ENCODE peak calls at places on chromosome 20, in four cellular contexts. N is SK-N-SH, T is K562, B is H1. W is an unnamed sample.

GRCh38 chr20:63835031-63835858 is 4.2 kb upstream of the ZBTB46 start:
- DNase-seq in N (peak; percentile 90), T (peak; percentile 87), B (peak; percentile 88), W (peak; percentile 88)

GRCh38 chr20:57870597-57871236 is 160.9 kb upstream of the PMEPA1 start:
- DNase-seq in N (no peak), T (no peak), B (peak; percentile 35), W (no peak)

GRCh38 chr20:7492257-7492656 is 448.0 kb downstream of the HAO1 start:
- DNase-seq in N (no peak), T (no peak), B (no peak), W (no peak)

GRCh38 chr20:63706852-63707557 is 771 bp downstream of the ARFRP1 start:
- DNase-seq in N (peak; percentile 70), T (peak; percentile 65), B (peak; percentile 67), W (peak; percentile 63)

GRCh38 chr20:63080811-63081210 is 74.0 kb upstream of the BHLHE23 start:
- DNase-seq in N (no peak), T (no peak), B (no peak), W (no peak)

GRCh38 chr20:21534453-21534852 is 20.6 kb upstream of the NKX2-2 start:
- DNase-seq in N (no peak), T (no peak), B (no peak), W (no peak)

GRCh38 chr20:63102720-63103375 is 96.1 kb upstream of the BHLHE23 start:
- DNase-seq in N (peak; percentile 61), T (no peak), B (no peak), W (peak; percentile 40)

GRCh38 chr20:46004813-46005505 is 3.7 kb upstream of the MMP9 start:
- DNase-seq in N (no peak), T (no peak), B (no peak), W (peak; percentile 43)

GRCh38 chr20:2387180-2387577 is 6.5 kb downstream of the TGM6 start:
- DNase-seq in N (peak; percentile 44), T (peak; percentile 63), B (peak; percentile 86), W (peak; percentile 73)

GRCh38 chr20:56859751-56860366 is 230.8 kb downstream of the TFAP2C start:
- DNase-seq in N (no peak), T (no peak), B (peak; percentile 56), W (peak; percentile 40)

GRCh38 chr20:609371-609964 is 641 bp downstream of the TCF15 start:
- DNase-seq in N (peak; percentile 75), T (no peak), B (peak; percentile 60), W (peak; percentile 27)

GRCh38 chr20:36305602-36306556 is at the start of gene DLGAP4:
- DNase-seq in N (peak; percentile 91), T (no peak), B (peak; percentile 65), W (peak; percentile 39)

GRCh38 chr20:44961868-44962267 is 1.7 kb upstream of the TOMM34 start:
- DNase-seq in N (peak; percentile 43), T (no peak), B (no peak), W (no peak)

GRCh38 chr20:17570347-17571152 is 675 bp downstream of the DSTN start:
- DNase-seq in N (peak; percentile 81), T (peak; percentile 42), B (peak; percentile 64), W (peak; percentile 44)

GRCh38 chr20:43387737-43388136 is 70.0 kb upstream of the SRSF6 start:
- DNase-seq in N (no peak), T (no peak), B (no peak), W (no peak)
- TF ChIP-seq TEAD4 in N (no peak), T (no peak), B (no peak), W (no peak)

GRCh38 chr20:49505518-49505917 is 23.1 kb upstream of the KCNB1 start:
- DNase-seq in N (peak; percentile 78), T (no peak), B (peak; percentile 75), W (peak; percentile 66)
- TF ChIP-seq TEAD4 in N (no peak), T (no peak), B (no peak), W (no peak)

GRCh38 chr20:9180480-9181257 is 111.8 kb downstream of the PLCB4 start:
- DNase-seq in N (no peak), T (no peak), B (no peak), W (no peak)
- TF ChIP-seq TEAD4 in N (no peak), T (no peak), B (no peak), W (no peak)

GRCh38 chr20:54476336-54476928 is 1.0 kb downstream of the DOK5 start:
- DNase-seq in N (no peak), T (no peak), B (no peak), W (peak; percentile 16)

GRCh38 chr20:54479138-54479906 is 3.9 kb downstream of the DOK5 start:
- DNase-seq in N (peak; percentile 8), T (no peak), B (no peak), W (peak; percentile 32)

GRCh38 chr20:54477134-54477533 is 1.7 kb downstream of the DOK5 start:
- DNase-seq in N (no peak), T (no peak), B (no peak), W (no peak)

GRCh38 chr20:54475334-54476287 is at the start of gene DOK5:
- DNase-seq in N (peak; percentile 24), T (no peak), B (peak; percentile 80), W (peak; percentile 52)

DNA sequence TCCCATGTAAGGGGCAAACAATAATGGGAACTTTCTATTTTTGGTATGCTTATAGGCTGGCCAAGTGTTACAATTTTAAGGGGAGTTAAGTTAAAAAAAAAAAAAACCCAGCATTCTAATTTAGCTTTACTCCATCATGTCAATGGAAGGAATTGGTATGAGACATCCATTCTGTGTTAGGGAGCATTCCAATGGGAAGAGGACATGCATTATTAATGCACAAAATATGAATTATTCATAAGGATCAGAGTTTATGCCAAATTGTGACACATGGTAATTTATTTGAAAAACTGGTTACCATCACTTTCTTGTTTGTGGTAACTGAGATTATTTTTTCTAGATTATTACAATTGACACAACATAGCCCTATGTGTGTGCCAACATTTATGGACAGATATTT is 2.2 kb downstream of the DOK5 start:
- DNase-seq in N (no peak), T (no peak), B (no peak), W (no peak)
- TF ChIP-seq TEAD4 in N (no peak), T (no peak), B (no peak), W (no peak)

GRCh38 chr20:35144694-35145093 is 2.4 kb downstream of the EDEM2 start:
- DNase-seq in N (no peak), T (no peak), B (no peak), W (no peak)
- TF ChIP-seq TEAD4 in N (no peak), T (no peak), B (no peak), W (no peak)

GRCh38 chr20:5844063-5844681 is 94.0 kb downstream of the SHLD1 start:
- DNase-seq in N (no peak), T (no peak), B (no peak), W (no peak)

GRCh38 chr20:5843054-5843731 is 93.0 kb downstream of the SHLD1 start:
- DNase-seq in N (no peak), T (no peak), B (no peak), W (no peak)

GRCh38 chr20:5845686-5846651 is 95.8 kb downstream of the SHLD1 start:
- DNase-seq in N (peak; percentile 38), T (no peak), B (no peak), W (no peak)

GRCh38 chr20:5848711-5849505 is 98.7 kb downstream of the SHLD1 start:
- DNase-seq in N (no peak), T (no peak), B (no peak), W (no peak)
- TF ChIP-seq TEAD4 in N (no peak), T (no peak), B (no peak), W (no peak)

DNA sequence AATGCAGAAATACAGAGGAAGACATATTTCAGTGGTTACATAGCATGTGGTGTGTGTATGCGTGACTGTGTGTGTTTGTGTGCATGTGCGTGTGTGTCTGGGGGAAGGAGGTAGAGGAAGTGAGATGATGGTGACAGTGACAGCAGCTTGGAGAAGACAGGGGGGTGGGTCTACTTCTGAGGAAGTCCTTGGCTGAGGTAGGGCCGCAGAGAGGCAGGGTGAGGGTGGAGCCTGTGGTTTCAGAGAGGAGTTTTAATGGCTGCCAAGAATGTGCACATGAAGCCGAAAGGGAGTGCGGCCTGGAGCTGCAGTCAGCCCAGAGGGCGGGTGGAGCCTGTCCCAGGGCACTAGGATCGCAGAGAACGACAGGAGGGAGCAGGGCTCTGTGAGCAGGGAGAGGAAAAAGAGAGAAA is 22.7 kb upstream of the RNF24 start:
- DNase-seq in N (no peak), T (peak; percentile 77), B (peak; percentile 48), W (peak; percentile 47)
- TF ChIP-seq TEAD4 in N (no peak), T (no peak), B (peak; percentile 31), W (no peak)

DNA sequence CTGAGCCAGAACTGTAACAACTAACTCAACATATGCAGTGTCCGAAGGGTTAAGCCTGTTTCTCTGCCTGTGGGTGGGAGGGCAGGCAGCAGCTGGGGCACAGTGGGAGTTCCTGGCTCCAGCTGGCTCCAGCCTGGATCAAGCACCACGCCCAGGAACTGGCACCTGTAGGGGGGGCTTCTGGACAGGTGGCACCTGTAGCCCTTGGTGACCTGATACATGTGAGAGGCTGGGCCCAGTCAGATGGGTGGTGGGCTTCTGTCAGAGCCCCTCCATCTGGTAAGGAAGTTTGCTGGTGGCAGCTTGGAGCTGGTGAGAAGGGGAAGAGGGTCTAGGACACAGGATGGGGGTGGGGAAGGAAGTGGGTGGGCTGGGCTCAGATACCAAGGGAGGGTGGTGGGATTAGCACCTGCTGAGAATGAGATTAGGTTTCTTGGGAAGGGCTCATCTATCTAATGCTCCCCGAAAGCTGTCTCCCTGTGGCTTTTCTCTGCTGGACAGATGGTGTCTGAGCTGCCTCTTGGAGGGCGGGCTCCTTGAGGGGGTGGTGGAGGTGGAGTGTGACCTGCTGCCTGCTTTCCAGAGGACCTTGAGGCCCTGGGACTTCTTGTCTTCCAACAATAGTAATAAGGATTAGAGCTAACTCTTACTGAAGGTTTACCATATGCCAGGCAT is 28.5 kb downstream of the BCL2L1 start:
- DNase-seq in N (no peak), T (peak; percentile 61), B (peak; percentile 52), W (peak; percentile 29)
- TF ChIP-seq TEAD4 in N (no peak), T (peak; percentile 37), B (no peak), W (no peak)

GRCh38 chr20:35077872-35078271 is 14.7 kb downstream of the TRPC4AP start:
- DNase-seq in N (no peak), T (no peak), B (no peak), W (no peak)

GRCh38 chr20:35079472-35080347 is 12.9 kb downstream of the TRPC4AP start:
- DNase-seq in N (no peak), T (no peak), B (no peak), W (no peak)

DNA sequence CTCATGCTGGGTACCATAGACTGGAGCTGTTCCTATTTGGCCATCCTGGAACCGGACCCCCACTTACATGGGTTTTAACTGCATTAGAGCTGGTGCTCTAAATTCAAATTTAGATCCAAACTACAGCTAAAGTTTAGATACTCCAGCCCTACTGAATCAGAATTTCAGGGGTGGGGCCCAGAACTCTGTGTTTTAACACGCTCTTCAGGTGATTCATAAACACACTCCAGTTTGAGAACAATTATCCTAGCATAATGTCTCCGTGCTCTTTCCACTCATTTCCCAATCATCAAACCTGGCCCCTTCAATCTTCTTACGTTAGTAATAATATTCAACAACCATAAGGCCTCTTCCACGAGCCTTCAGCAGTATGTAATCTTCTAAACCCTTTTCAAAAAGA is 15.3 kb downstream of the TRPC4AP start:
- DNase-seq in N (no peak), T (no peak), B (no peak), W (no peak)
- TF ChIP-seq TEAD4 in N (no peak), T (no peak), B (no peak), W (no peak)